ENCODE peak calls at places on chromosome 10, in seven cellular contexts. One of them, this sample, is unnamed.

GRCh38 chr10:104056619-104057273 is 28.9 kb downstream of the COL17A1 start:
- DNase-seq in glutamatergic neuron: no peak
- DNase-seq in pons: no peak
- DNase-seq in AG08396: no peak
- DNase-seq in activated T-helper 1 cell treated with anti-CD3 and anti-CD28 coated beads, Interleukin-2, amount 50 U/mL, for 16 hours: no peak
- DNase-seq in T-helper 9 cell: no peak
- DNase-seq in Ammon's horn: no peak
- DNase-seq in this sample: no peak

GRCh38 chr10:43857206-43857952 is 208.7 kb upstream of the ZNF32 start:
- DNase-seq in glutamatergic neuron: no peak
- DNase-seq in pons: no peak
- DNase-seq in AG08396: peak
- DNase-seq in activated T-helper 1 cell treated with anti-CD3 and anti-CD28 coated beads, Interleukin-2, amount 50 U/mL, for 16 hours: no peak
- DNase-seq in T-helper 9 cell: no peak
- DNase-seq in Ammon's horn: no peak
- DNase-seq in this sample: no peak

GRCh38 chr10:17472481-17473227 is 18.3 kb upstream of the ST8SIA6 start:
- DNase-seq in glutamatergic neuron: no peak
- DNase-seq in pons: no peak
- DNase-seq in AG08396: no peak
- DNase-seq in activated T-helper 1 cell treated with anti-CD3 and anti-CD28 coated beads, Interleukin-2, amount 50 U/mL, for 16 hours: no peak
- DNase-seq in T-helper 9 cell: no peak
- DNase-seq in Ammon's horn: no peak
- DNase-seq in this sample: peak

GRCh38 chr10:58326967-58327381 is 7.8 kb upstream of the UBE2D1 start:
- DNase-seq in glutamatergic neuron: no peak
- DNase-seq in pons: no peak
- DNase-seq in AG08396: peak
- DNase-seq in activated T-helper 1 cell treated with anti-CD3 and anti-CD28 coated beads, Interleukin-2, amount 50 U/mL, for 16 hours: no peak
- DNase-seq in T-helper 9 cell: no peak
- DNase-seq in Ammon's horn: no peak
- DNase-seq in this sample: no peak

GRCh38 chr10:28722065-28722803 is 44.9 kb downstream of the BAMBI start:
- DNase-seq in glutamatergic neuron: peak
- DNase-seq in pons: peak
- DNase-seq in AG08396: peak
- DNase-seq in activated T-helper 1 cell treated with anti-CD3 and anti-CD28 coated beads, Interleukin-2, amount 50 U/mL, for 16 hours: no peak
- DNase-seq in T-helper 9 cell: no peak
- DNase-seq in Ammon's horn: peak
- DNase-seq in this sample: no peak

GRCh38 chr10:101848408-101848807 is 4.8 kb upstream of the KCNIP2 start:
- DNase-seq in glutamatergic neuron: no peak
- DNase-seq in pons: no peak
- DNase-seq in AG08396: no peak
- DNase-seq in activated T-helper 1 cell treated with anti-CD3 and anti-CD28 coated beads, Interleukin-2, amount 50 U/mL, for 16 hours: no peak
- DNase-seq in T-helper 9 cell: no peak
- DNase-seq in Ammon's horn: no peak
- DNase-seq in this sample: no peak

GRCh38 chr10:93680414-93681047 is 21.9 kb downstream of the FRA10AC1 start:
- DNase-seq in glutamatergic neuron: no peak
- DNase-seq in pons: peak
- DNase-seq in AG08396: peak
- DNase-seq in activated T-helper 1 cell treated with anti-CD3 and anti-CD28 coated beads, Interleukin-2, amount 50 U/mL, for 16 hours: no peak
- DNase-seq in T-helper 9 cell: no peak
- DNase-seq in Ammon's horn: peak
- DNase-seq in this sample: peak

GRCh38 chr10:34364253-34365037 is 450.7 kb downstream of the PARD3 start:
- DNase-seq in glutamatergic neuron: no peak
- DNase-seq in pons: no peak
- DNase-seq in AG08396: no peak
- DNase-seq in activated T-helper 1 cell treated with anti-CD3 and anti-CD28 coated beads, Interleukin-2, amount 50 U/mL, for 16 hours: no peak
- DNase-seq in T-helper 9 cell: no peak
- DNase-seq in Ammon's horn: no peak
- DNase-seq in this sample: no peak

GRCh38 chr10:49270565-49270964 is 28.4 kb upstream of the C10orf71 start:
- DNase-seq in glutamatergic neuron: no peak
- DNase-seq in pons: no peak
- DNase-seq in AG08396: no peak
- DNase-seq in activated T-helper 1 cell treated with anti-CD3 and anti-CD28 coated beads, Interleukin-2, amount 50 U/mL, for 16 hours: no peak
- DNase-seq in T-helper 9 cell: no peak
- DNase-seq in Ammon's horn: no peak
- DNase-seq in this sample: no peak

GRCh38 chr10:5811387-5811821 is 1.8 kb downstream of the GDI2 start:
- DNase-seq in glutamatergic neuron: no peak
- DNase-seq in pons: peak
- DNase-seq in AG08396: peak
- DNase-seq in activated T-helper 1 cell treated with anti-CD3 and anti-CD28 coated beads, Interleukin-2, amount 50 U/mL, for 16 hours: no peak
- DNase-seq in T-helper 9 cell: no peak
- DNase-seq in Ammon's horn: peak
- DNase-seq in this sample: peak

GRCh38 chr10:13613519-13613918 is 26.8 kb downstream of the PRPF18 start:
- DNase-seq in glutamatergic neuron: no peak
- DNase-seq in pons: peak
- DNase-seq in AG08396: peak
- DNase-seq in activated T-helper 1 cell treated with anti-CD3 and anti-CD28 coated beads, Interleukin-2, amount 50 U/mL, for 16 hours: no peak
- DNase-seq in T-helper 9 cell: no peak
- DNase-seq in Ammon's horn: peak
- DNase-seq in this sample: no peak

GRCh38 chr10:109823196-109823595 is 100.1 kb downstream of the XPNPEP1 start:
- DNase-seq in glutamatergic neuron: no peak
- DNase-seq in pons: no peak
- DNase-seq in AG08396: no peak
- DNase-seq in activated T-helper 1 cell treated with anti-CD3 and anti-CD28 coated beads, Interleukin-2, amount 50 U/mL, for 16 hours: no peak
- DNase-seq in T-helper 9 cell: no peak
- DNase-seq in Ammon's horn: no peak
- DNase-seq in this sample: no peak

GRCh38 chr10:95440756-95441546 is 120.2 kb downstream of the SORBS1 start:
- DNase-seq in glutamatergic neuron: no peak
- DNase-seq in pons: no peak
- DNase-seq in AG08396: no peak
- DNase-seq in activated T-helper 1 cell treated with anti-CD3 and anti-CD28 coated beads, Interleukin-2, amount 50 U/mL, for 16 hours: no peak
- DNase-seq in T-helper 9 cell: no peak
- DNase-seq in Ammon's horn: no peak
- DNase-seq in this sample: no peak